ENCODE peak calls at places on chromosomes 12 and 14, in four cellular contexts. D is amniotic stem cell, E is lung, R is C1 segment of cervical spinal cord. H is an unnamed sample.

GRCh38 chr14:75825147-75825592 is 156.6 kb downstream of the TGFB3 start:
- DNase-seq in D (no peak), E (no peak), R (no peak), H (no peak)

GRCh38 chr12:115752151-115752550 is 525.3 kb downstream of the MED13L start:
- DNase-seq in D (no peak), E (no peak), R (no peak), H (no peak)

GRCh38 chr12:82242729-82243128 is 115.5 kb downstream of the CCDC59 start:
- DNase-seq in D (no peak), E (no peak), R (no peak), H (no peak)

GRCh38 chr12:108211161-108211560 is 82.1 kb downstream of the WSCD2 start:
- DNase-seq in D (no peak), E (no peak), R (no peak), H (no peak)

GRCh38 chr14:29990993-29991392 is 63.3 kb upstream of the PRKD1 start:
- DNase-seq in D (no peak), E (no peak), R (no peak), H (no peak)

GRCh38 chr12:89347325-89347829 is 4.9 kb downstream of the DUSP6 start:
- DNase-seq in D (no peak), E (no peak), R (no peak), H (no peak)

GRCh38 chr12:31201382-31201781 is 124.6 kb downstream of the SINHCAF start:
- DNase-seq in D (no peak), E (no peak), R (no peak), H (no peak)

GRCh38 chr12:10097521-10097920 is 1.3 kb downstream of the CLEC1A start:
- DNase-seq in D (no peak), E (no peak), R (no peak), H (no peak)

GRCh38 chr12:124510301-124510970 is 57.0 kb downstream of the NCOR2 start:
- DNase-seq in D (no peak), E (no peak), R (peak; percentile 50), H (no peak)

GRCh38 chr14:88013750-88014349 is 8.9 kb downstream of the GPR65 start:
- DNase-seq in D (peak; percentile 55), E (peak; percentile 72), R (peak; percentile 28), H (no peak)

GRCh38 chr12:122318607-122319311 is 52.5 kb upstream of the VPS33A start:
- DNase-seq in D (peak; percentile 80), E (no peak), R (no peak), H (no peak)

GRCh38 chr12:130632582-130633174 is 83.4 kb downstream of the RIMBP2 start:
- DNase-seq in D (no peak), E (no peak), R (no peak), H (no peak)